ENCODE peak calls at places on chromosomes 4 and X, in four cellular contexts. Z is transverse colon, V is foreskin keratinocyte, A is dorsolateral prefrontal cortex. P is an unnamed sample.

GRCh38 chrX:56572975-56573374 is 9.5 kb downstream of the UBQLN2 start:
- DNase-seq in V (peak), A (no peak), Z (no peak), P (no peak)

GRCh38 chr4:88736264-88736663 is 38.6 kb upstream of the NAP1L5 start:
- DNase-seq in A (no peak), V (no peak), Z (no peak), P (no peak)

GRCh38 chr4:74293558-74293957 is 14.7 kb upstream of the EPGN start:
- DNase-seq in A (no peak), V (no peak), Z (no peak), P (no peak)

GRCh38 chrX:149398027-149398426 is 107.1 kb downstream of the IDS start:
- DNase-seq in V (no peak), Z (no peak), A (no peak), P (no peak)

GRCh38 chr4:168868044-168868855 is 141.8 kb downstream of the CBR4 start:
- DNase-seq in V (peak), A (no peak), Z (no peak), P (no peak)

GRCh38 chr4:170198742-170199141 is 109.0 kb upstream of the AADAT start:
- DNase-seq in A (no peak), Z (no peak), V (peak), P (no peak)

GRCh38 chrX:153905481-153906095 is 1.1 kb downstream of the AVPR2 start:
- DNase-seq in V (no peak), A (no peak), Z (no peak), P (no peak)

GRCh38 chrX:115504167-115504566 is 56.8 kb upstream of the PLS3 start:
- DNase-seq in Z (no peak), V (no peak), A (no peak), P (no peak)

GRCh38 chr4:33107813-33108212 is 2387.6 kb downstream of the PCDH7 start:
- DNase-seq in V (peak), Z (no peak), A (no peak), P (no peak)

GRCh38 chrX:57752866-57753265 is 72.8 kb upstream of the NLRP2B start:
- DNase-seq in V (no peak), A (no peak), Z (no peak), P (no peak)
- TF ChIP-seq CTCF in V (no peak), A (no peak), Z (no peak), P (no peak)

GRCh38 chrX:119654112-119654531 is 38.8 kb downstream of the SEPTIN6 start:
- DNase-seq in Z (no peak), A (peak), V (peak), P (no peak)
- TF ChIP-seq CTCF in Z (no peak), A (peak), V (peak), P (peak)

DNA sequence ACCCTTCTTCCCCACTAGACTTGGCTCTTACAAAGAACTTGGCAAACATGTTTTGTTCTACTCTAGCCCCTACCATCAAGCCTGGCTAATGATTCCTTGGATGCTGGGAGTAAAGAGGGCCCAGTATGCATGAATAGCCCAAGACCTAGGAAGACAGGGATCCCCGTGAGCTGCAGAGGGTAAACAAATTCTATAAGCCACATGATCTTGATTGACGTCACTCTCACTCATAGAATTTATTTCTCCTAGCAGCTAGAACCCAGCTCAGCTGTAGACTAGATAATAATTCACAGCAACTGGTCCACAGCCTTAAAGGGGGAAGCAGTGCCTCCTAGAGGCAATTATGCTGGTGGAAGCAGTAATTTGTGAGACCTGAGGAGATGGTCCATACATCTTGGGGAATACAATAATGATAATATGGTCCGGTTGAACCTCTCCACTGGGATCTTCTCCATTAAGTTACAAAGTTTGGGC is 16.1 kb upstream of the USO1 start:
- DNase-seq in A (no peak), V (no peak), Z (peak), P (no peak)
- TF ChIP-seq CTCF in A (no peak), V (peak), Z (peak), P (no peak)

GRCh38 chrX:113919387-113919786 is 664.5 kb upstream of the HTR2C start:
- DNase-seq in V (no peak), A (no peak), Z (no peak), P (no peak)
- TF ChIP-seq CTCF in V (no peak), A (no peak), Z (no peak), P (no peak)

DNA sequence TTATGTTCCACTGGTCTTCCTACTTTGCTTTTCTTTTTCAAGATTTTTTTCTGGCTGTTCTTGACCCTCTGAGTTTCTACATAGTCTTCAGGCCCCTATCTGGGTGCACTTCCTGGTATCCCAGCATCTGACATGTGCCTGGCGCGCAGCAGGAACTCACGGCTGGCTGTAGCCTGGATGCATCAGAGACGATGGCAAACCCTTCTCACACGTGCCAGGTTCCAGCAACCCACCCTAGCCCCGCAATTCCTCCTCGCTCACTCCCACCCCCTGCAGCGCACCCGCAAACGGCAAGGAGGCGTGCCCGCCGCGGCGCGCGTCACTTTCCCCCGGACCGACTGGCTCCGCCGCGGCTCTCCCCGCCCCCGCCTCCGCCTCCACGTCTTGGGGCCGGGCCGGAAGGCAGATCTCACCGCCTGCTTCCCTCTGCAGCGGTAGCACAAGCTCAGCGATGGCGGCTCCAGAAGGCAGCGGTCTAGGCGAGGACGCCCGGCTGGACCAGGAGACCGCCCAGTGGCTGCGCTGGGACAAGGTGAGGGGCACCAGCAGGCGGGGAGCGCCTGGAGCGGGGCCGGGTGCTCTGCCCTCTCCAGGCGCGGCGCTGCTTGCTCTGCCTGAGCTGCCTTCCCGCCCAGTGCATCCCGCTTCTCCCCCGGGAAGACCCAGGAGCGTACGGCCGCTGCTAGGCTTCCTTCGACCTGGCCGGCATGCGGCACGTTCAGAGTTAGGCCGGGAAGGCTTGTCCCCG is at the start of gene PGM2:
- DNase-seq in V (peak), Z (peak), A (peak), P (peak)
- TF ChIP-seq CTCF in V (peak), Z (no peak), A (peak), P (peak)

DNA sequence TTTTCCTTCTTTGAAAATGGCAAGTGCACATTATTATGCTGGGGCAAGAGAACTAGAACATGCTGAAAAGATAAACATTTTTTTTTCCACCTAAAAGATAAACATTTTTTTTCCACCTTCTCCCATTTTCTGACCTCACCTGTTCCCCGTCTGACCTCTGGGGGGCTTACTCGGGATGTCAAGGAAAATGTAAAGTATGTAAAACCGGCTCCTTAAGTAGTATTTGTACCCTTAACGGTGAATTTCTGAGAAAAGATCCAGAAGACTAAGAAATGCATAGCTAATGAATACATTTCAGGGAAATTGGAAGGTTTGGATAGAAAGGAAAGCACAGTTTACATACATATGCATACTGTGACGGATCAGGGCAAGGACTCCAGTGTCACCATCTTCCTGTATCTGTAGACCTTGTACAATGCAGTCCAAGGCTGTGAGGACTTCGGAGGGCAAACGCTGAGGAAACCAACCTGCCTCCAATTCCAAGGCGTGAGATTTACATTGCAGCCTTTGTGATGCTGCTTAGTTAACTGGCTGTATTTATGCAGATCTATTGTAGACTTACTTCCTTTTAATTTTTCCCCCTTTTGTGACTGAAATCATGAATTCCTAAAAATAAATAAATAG is 2185.9 kb upstream of the TENM3 start:
- DNase-seq in Z (no peak), A (no peak), V (peak), P (no peak)
- TF ChIP-seq CTCF in Z (no peak), A (peak), V (peak), P (peak)

GRCh38 chr4:79241846-79242245 is 84.0 kb downstream of the NAA11 start:
- DNase-seq in A (no peak), V (peak), Z (no peak), P (no peak)
- TF ChIP-seq CTCF in A (no peak), V (peak), Z (peak), P (no peak)

GRCh38 chr4:4395849-4396627 is 9.1 kb downstream of the NSG1 start:
- DNase-seq in A (peak), Z (no peak), V (no peak), P (no peak)
- TF ChIP-seq CTCF in A (no peak), Z (no peak), V (no peak), P (no peak)

GRCh38 chr4:52263612-52264011 is 212.5 kb downstream of the SPATA18 start:
- DNase-seq in V (no peak), A (no peak), Z (no peak), P (no peak)
- TF ChIP-seq CTCF in V (no peak), A (no peak), Z (no peak), P (no peak)

DNA sequence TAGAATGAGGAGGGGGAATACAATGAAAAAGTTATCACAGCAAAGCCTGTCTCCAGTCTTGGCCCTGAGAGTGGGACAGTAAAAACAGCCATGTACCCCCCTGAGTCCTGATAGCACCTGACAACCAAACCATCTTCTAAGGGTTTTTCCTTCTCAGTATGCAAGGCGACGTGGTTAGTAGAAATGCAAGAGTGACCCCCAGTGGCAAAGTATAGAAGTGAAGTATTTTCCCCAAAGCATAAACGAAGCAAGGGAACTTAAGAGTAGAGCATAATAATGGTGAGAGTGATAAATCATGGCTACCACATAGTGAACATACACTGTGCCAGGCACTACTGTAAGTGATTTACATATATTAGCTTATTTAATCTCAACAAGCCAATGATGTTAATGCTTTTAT is 52.8 kb downstream of the FAM47C start:
- DNase-seq in V (peak), Z (no peak), A (no peak), P (no peak)
- TF ChIP-seq CTCF in V (peak), Z (peak), A (peak), P (peak)